ENCODE peak calls at places on chromosomes 2 and 18, in ten cellular contexts. L is kidney; E is heart right ventricle; F is gastrocnemius medialis; P is CD8-positive, alpha-beta T cell; R is H7; S is fibroblast of lung; T is mesenchymal stem cell; B is transverse colon; J is SJSA1. A is an unnamed sample.

GRCh38 chr2:119810039-119810630 is 50.4 kb downstream of the PTPN4 start:
- DNase-seq in J (no peak), T (no peak), E (no peak), R (no peak), P (no peak), L (no peak), F (no peak), S (no peak), B (no peak), A (no peak)

GRCh38 chr18:44679056-44679911 is 1.4 kb upstream of the SETBP1 start:
- DNase-seq in R (peak; percentile 88), F (peak; percentile 87), T (peak; percentile 90), S (peak; percentile 90), B (peak; percentile 90), E (peak; percentile 88), J (peak; percentile 90), L (peak; percentile 94), P (peak; percentile 72), A (no peak)

GRCh38 chr18:2536493-2536892 is 34.8 kb downstream of the METTL4 start:
- DNase-seq in F (no peak), J (peak; percentile 63), R (no peak), E (no peak), T (peak; percentile 85), L (no peak), S (peak; percentile 84), B (no peak), P (no peak), A (no peak)

GRCh38 chr2:190916829-190917228 is 36.2 kb downstream of the GLS start:
- DNase-seq in J (no peak), B (no peak), E (no peak), P (no peak), T (no peak), F (no peak), R (no peak), S (no peak), L (no peak), A (no peak)

GRCh38 chr2:18950598-18950933 is 361.2 kb upstream of the NT5C1B start:
- DNase-seq in S (no peak), B (no peak), J (no peak), R (no peak), F (no peak), P (no peak), L (no peak), E (no peak), T (no peak), A (no peak)

GRCh38 chr2:229714736-229715541 is 584 bp upstream of the DNER start:
- DNase-seq in S (peak; percentile 72), J (peak; percentile 28), R (peak; percentile 88), T (peak; percentile 66), L (peak; percentile 82), B (peak; percentile 39), P (no peak), F (no peak), E (peak; percentile 33), A (no peak)

GRCh38 chr2:128534688-128535392 is 216.2 kb upstream of the HS6ST1 start:
- DNase-seq in R (no peak), L (no peak), B (no peak), T (no peak), S (no peak), J (no peak), P (no peak), E (no peak), F (no peak), A (no peak)

GRCh38 chr2:24972315-24972958 is 682 bp upstream of the DNAJC27 start:
- DNase-seq in T (peak; percentile 59), R (peak; percentile 52), E (peak; percentile 35), P (peak; percentile 60), S (peak; percentile 36), L (no peak), F (peak; percentile 30), B (peak; percentile 42), J (peak; percentile 58), A (no peak)

GRCh38 chr18:76450912-76451421 is 44.1 kb downstream of the ZNF516 start:
- DNase-seq in S (peak; percentile 73), R (peak; percentile 76), L (peak; percentile 88), T (peak; percentile 83), F (peak; percentile 77), E (peak; percentile 62), J (peak; percentile 79), P (peak; percentile 49), B (peak; percentile 42), A (no peak)

DNA sequence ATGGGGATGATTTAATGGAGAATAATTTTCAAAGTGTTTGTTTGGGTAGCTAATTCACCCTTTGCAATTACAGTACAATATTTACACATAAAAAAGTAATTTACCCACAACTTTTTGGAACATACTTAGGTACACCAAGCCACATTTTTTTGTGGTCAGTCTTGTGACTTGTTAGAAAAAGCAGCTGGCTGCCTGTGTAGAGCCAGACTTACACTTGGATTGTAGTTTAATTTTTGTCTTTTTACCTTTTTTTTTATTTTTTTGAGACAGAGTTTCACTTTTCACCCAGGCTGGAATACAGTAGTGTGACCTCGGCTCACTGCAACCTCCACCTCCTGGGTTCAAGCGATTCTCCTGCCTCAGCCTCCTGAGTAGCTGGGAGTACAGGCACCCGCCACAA is 45.4 kb downstream of the RALBP1 start:
- DNase-seq in B (no peak), S (peak; percentile 44), T (no peak), P (no peak), J (no peak), F (no peak), L (no peak), E (no peak), R (no peak), A (no peak)
- H3K36me3 ChIP-seq in B (no peaks in the 10 kb centered on the region), S (no peaks in the 10 kb centered on the region), T (peaks cover 11% of the 10 kb centered on the region), P (peaks cover 17% of the 10 kb centered on the region), J (peaks cover 31% of the 10 kb centered on the region), F (no peaks in the 10 kb centered on the region), L (peaks cover 12% of the 10 kb centered on the region), E (peaks cover 52% of the 10 kb centered on the region), R (peaks cover 6% of the 10 kb centered on the region), A (peaks cover 3% of the 10 kb centered on the region)

DNA sequence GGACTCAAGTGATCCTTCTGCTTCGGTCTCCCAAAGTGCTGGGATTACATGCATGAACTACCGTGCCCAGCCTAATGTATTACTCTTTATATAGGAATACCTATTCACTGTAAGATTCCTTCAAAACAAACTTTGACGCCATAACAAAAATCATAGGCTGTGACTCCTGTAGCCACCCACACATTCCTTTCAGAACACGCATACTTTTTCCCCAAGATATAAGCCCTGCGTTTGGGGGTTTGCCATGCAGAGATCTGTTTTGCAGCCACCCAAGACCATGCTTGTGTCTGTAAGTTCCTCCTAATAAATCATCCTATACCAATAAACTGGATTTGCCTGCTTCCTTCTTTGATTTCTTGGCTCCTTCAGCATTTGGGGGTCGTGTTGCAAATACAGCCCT is 46.0 kb upstream of the STON1 start:
- DNase-seq in R (no peak), L (no peak), P (no peak), J (no peak), F (no peak), T (no peak), S (peak; percentile 96), E (no peak), B (no peak), A (no peak)
- H3K36me3 ChIP-seq in R (peaks cover 3% of the 10 kb centered on the region), L (peaks cover 6% of the 10 kb centered on the region), P (peaks cover 32% of the 10 kb centered on the region), J (peaks cover 24% of the 10 kb centered on the region), F (no peaks in the 10 kb centered on the region), T (peaks cover 9% of the 10 kb centered on the region), S (peaks cover 2% of the 10 kb centered on the region), E (peaks cover 96% of the 10 kb centered on the region), B (peaks cover 16% of the 10 kb centered on the region), A (no peaks in the 10 kb centered on the region)

GRCh38 chr2:218814540-218815243 is 16.9 kb downstream of the PRKAG3 start:
- DNase-seq in T (no peak), B (peak; percentile 32), J (no peak), L (no peak), P (no peak), S (no peak), R (peak; percentile 8), E (no peak), F (peak; percentile 19), A (no peak)
- H3K36me3 ChIP-seq in T (peaks cover 58% of the 10 kb centered on the region), B (no peaks in the 10 kb centered on the region), J (no peaks in the 10 kb centered on the region), L (peaks cover 10% of the 10 kb centered on the region), P (no peaks in the 10 kb centered on the region), S (no peaks in the 10 kb centered on the region), R (no peaks in the 10 kb centered on the region), E (peaks cover 59% of the 10 kb centered on the region), F (no peaks in the 10 kb centered on the region), A (no peaks in the 10 kb centered on the region)

GRCh38 chr2:168127361-168127760 is 120.0 kb downstream of the STK39 start:
- DNase-seq in L (no peak), E (no peak), T (no peak), R (no peak), P (no peak), J (no peak), B (no peak), F (no peak), S (no peak), A (no peak)
- H3K36me3 ChIP-seq in L (no peaks in the 10 kb centered on the region), E (peaks cover 41% of the 10 kb centered on the region), T (peaks cover 3% of the 10 kb centered on the region), R (no peaks in the 10 kb centered on the region), P (no peaks in the 10 kb centered on the region), J (peaks cover 20% of the 10 kb centered on the region), B (peaks cover 9% of the 10 kb centered on the region), F (no peaks in the 10 kb centered on the region), S (peaks cover 5% of the 10 kb centered on the region), A (no peaks in the 10 kb centered on the region)

DNA sequence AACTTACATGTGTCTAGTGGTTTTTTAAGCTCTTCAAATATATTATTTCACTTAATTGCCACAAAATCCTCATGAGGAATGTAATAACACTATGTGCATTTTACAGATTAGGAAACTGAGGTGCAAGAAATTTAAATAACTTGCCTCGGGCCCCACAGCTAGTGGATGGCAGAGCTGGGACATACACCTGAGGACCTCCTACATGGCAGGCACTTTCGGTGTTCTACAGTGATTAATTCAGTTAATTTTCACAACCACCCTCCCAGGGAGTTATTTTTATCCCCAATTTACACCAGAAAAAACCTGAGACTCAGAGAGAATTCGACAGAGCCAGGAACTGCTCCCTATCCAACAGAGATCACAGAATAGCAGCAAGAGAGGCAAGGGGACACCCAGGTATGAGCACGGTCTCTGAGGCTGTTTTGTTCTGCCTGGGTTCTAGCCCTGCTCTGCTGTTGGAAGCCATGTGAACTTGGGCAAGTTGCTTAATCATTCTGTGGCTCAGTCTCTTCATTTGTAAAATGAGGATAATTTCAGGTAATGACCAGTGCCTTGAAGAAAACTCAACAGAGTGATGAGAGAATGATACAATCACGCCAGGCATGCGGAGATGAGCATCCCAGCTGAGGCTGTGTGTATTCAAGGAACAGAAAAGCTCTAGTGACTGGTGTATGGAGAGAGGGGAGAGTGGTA is 82.3 kb downstream of the MYCN start:
- DNase-seq in R (peak; percentile 40), E (no peak), F (no peak), L (no peak), B (no peak), T (no peak), S (no peak), P (no peak), J (no peak), A (no peak)
- H3K36me3 ChIP-seq in R (no peaks in the 10 kb centered on the region), E (no peaks in the 10 kb centered on the region), F (no peaks in the 10 kb centered on the region), L (no peaks in the 10 kb centered on the region), B (no peaks in the 10 kb centered on the region), T (no peaks in the 10 kb centered on the region), S (no peaks in the 10 kb centered on the region), P (no peaks in the 10 kb centered on the region), J (no peaks in the 10 kb centered on the region), A (no peaks in the 10 kb centered on the region)

DNA sequence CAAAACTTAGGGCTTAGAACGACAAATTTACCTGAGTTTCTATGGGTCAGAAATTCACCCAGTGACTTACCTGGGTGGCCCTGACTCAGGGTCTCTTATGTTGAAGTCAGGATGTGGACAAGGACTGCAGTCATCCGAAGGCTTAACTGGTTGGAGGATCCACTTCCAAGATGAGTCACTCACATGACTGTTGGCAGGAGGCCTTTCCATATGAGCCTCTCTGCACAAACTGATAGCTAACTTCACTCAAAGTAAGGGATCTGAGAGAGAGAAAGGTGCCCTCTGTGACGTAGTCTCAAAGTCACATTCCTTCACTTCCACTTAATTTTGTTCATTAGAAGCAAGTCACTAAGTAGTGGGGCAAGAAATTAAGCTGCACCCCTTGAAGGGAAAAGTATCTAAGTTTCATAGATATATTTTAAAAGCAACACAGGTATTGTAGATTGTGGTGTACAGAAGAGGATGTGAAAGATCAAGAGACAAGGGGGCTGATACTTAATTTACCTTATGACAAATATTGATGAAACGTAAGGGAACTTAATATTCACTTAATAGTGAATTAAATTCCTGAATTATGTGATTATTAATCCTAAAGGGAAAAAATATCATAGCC is 48.4 kb downstream of the TANK start:
- DNase-seq in R (no peak), P (no peak), L (no peak), J (peak; percentile 88), S (peak; percentile 81), T (peak; percentile 78), E (no peak), F (peak; percentile 61), B (no peak), A (no peak)
- H3K36me3 ChIP-seq in R (peaks cover 1% of the 10 kb centered on the region), P (peaks cover 14% of the 10 kb centered on the region), L (peaks cover 3% of the 10 kb centered on the region), J (peaks cover 43% of the 10 kb centered on the region), S (peaks cover 2% of the 10 kb centered on the region), T (peaks cover 13% of the 10 kb centered on the region), E (peaks cover 89% of the 10 kb centered on the region), F (no peaks in the 10 kb centered on the region), B (peaks cover 12% of the 10 kb centered on the region), A (no peaks in the 10 kb centered on the region)

A was measured in Panc1.